ENCODE peak calls at places on chromosomes 4 and X, in seven cellular contexts. B is fibroblast of lung, D is neural progenitor cell, Q is K562, R is left lung, V is sigmoid colon, N is tibial artery. Y is an unnamed sample. For H3K4me1, the result is how much of the 10 kb centered on the place peaks cover.

GRCh38 chrX:70038951-70039350 is 10.8 kb downstream of the AWAT2 start:
- DNase-seq in Q (no peak), R (no peak), B (no peak), N (no peak), D (no peak), V (no peak), Y (no peak)

GRCh38 chr4:3291411-3291968 is 1.3 kb upstream of the RGS12 start:
- DNase-seq in V (no peak), R (peak), N (peak), D (peak), B (no peak), Q (no peak), Y (no peak)

GRCh38 chr4:103786014-103786413 is 66.2 kb upstream of the TACR3 start:
- DNase-seq in B (peak), R (no peak), N (no peak), V (no peak), D (peak), Q (peak), Y (no peak)

GRCh38 chrX:153830632-153831434 is 489 bp upstream of the PDZD4 start:
- DNase-seq in Q (no peak), D (peak), N (no peak), V (no peak), B (no peak), R (no peak), Y (no peak)

GRCh38 chrX:46254623-46255022 is 290.6 kb downstream of the ZNF674 start:
- DNase-seq in R (no peak), D (no peak), Q (no peak), N (no peak), V (no peak), B (no peak), Y (no peak)

GRCh38 chr4:99759346-99759984 is 57.2 kb upstream of the DAPP1 start:
- DNase-seq in N (no peak), Q (no peak), V (no peak), R (no peak), B (no peak), D (no peak), Y (no peak)

GRCh38 chr4:101346312-101346561 is 1.1 kb downstream of the PPP3CA start:
- DNase-seq in R (no peak), V (no peak), Q (no peak), B (no peak), N (no peak), D (no peak), Y (no peak)

GRCh38 chrX:40283981-40284380 is 186.2 kb upstream of the BCOR start:
- DNase-seq in B (no peak), Q (no peak), R (no peak), N (no peak), V (no peak), D (no peak), Y (no peak)

GRCh38 chrX:1205681-1206611 is 6.5 kb downstream of the CRLF2 start:
- DNase-seq in Q (peak), R (no peak), D (peak), B (peak), N (no peak), V (peak), Y (peak)

GRCh38 chr4:169312690-169313422 is 42.1 kb upstream of the SH3RF1 start:
- DNase-seq in R (no peak), D (no peak), V (no peak), N (no peak), Q (no peak), B (no peak), Y (no peak)

GRCh38 chr4:169311643-169312365 is 41.0 kb upstream of the SH3RF1 start:
- DNase-seq in B (peak), N (no peak), V (no peak), D (peak), Q (peak), R (no peak), Y (peak)

GRCh38 chr4:169314906-169315305 is 44.1 kb upstream of the SH3RF1 start:
- DNase-seq in V (peak), R (peak), Q (peak), N (peak), D (no peak), B (peak), Y (peak)

GRCh38 chr4:169313732-169314131 is 43.0 kb upstream of the SH3RF1 start:
- DNase-seq in V (no peak), D (no peak), B (no peak), N (no peak), Q (no peak), R (no peak), Y (no peak)

GRCh38 chr4:169315530-169316306 is 45.0 kb upstream of the SH3RF1 start:
- DNase-seq in V (no peak), B (peak), Q (no peak), D (no peak), R (no peak), N (no peak), Y (no peak)
- H3K4me3 ChIP-seq in V (no peak), B (no peak), Q (no peak), D (no peak), R (no peak), N (no peak), Y (no peak)

DNA sequence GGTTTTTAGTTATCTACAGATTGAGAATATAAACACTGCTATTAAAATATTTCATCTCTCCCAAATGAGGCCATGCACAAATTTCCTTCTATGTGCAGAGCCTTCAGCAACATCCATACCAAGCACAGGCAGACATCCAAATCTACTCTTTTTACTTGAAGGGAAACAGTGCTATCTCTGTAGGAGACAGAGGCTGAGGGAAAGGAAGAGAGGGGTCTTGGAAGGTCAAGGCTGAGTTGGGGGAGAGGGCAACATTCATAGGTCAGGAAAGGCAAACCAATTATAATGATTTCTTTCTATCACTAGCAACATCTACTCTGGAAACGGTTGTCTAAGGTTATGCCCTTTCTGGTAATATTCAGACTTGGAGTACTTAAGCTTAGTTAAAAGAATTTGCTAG is 240.2 kb downstream of the CBR4 start:
- DNase-seq in D (no peak), R (no peak), N (no peak), Q (no peak), B (no peak), V (no peak), Y (no peak)
- H3K4me1 ChIP-seq in D (under half), R (under half), N (under half), Q (under half), B (under half), V (under half), Y (under half)

GRCh38 chr4:185039508-185040273 is 21.4 kb downstream of the HELT start:
- DNase-seq in B (peak), Q (peak), N (no peak), R (no peak), D (peak), V (peak), Y (no peak)
- H3K4me3 ChIP-seq in B (peak), Q (no peak), N (no peak), R (no peak), D (no peak), V (no peak), Y (no peak)

GRCh38 chr4:87134122-87134521 is 86.3 kb downstream of the KLHL8 start:
- DNase-seq in D (no peak), B (no peak), V (no peak), Q (no peak), R (no peak), N (no peak), Y (no peak)

GRCh38 chr4:87133183-87133582 is 87.2 kb downstream of the KLHL8 start:
- DNase-seq in R (no peak), N (no peak), Q (no peak), B (no peak), D (no peak), V (no peak), Y (no peak)

GRCh38 chr4:87130482-87130881 is 89.9 kb downstream of the KLHL8 start:
- DNase-seq in N (no peak), Q (no peak), D (no peak), R (no peak), V (no peak), B (no peak), Y (no peak)

GRCh38 chr4:87130985-87131753 is 89.2 kb downstream of the KLHL8 start:
- DNase-seq in B (no peak), R (no peak), D (peak), V (no peak), Q (peak), N (no peak), Y (no peak)

GRCh38 chr4:87132035-87132434 is 88.4 kb downstream of the KLHL8 start:
- DNase-seq in V (no peak), B (no peak), R (no peak), D (no peak), Q (no peak), N (no peak), Y (no peak)
- H3K4me1 ChIP-seq in V (under half), B (under half), R (under half), D (under half), Q (under half), N (under half), Y (under half)

GRCh38 chrX:24226176-24226575 is 76.6 kb downstream of the ZFX start:
- DNase-seq in B (no peak), V (no peak), R (no peak), N (no peak), D (no peak), Q (no peak), Y (no peak)
- H3K4me3 ChIP-seq in B (no peak), V (no peak), R (no peak), N (no peak), D (no peak), Q (no peak), Y (no peak)

GRCh38 chr4:113674251-113674650 is 87.3 kb downstream of the CAMK2D start:
- DNase-seq in D (no peak), B (no peak), Q (no peak), R (no peak), N (no peak), V (no peak), Y (no peak)
- H3K4me1 ChIP-seq in D (under half), B (under half), Q (under half), R (under half), N (under half), V (under half), Y (under half)

DNA sequence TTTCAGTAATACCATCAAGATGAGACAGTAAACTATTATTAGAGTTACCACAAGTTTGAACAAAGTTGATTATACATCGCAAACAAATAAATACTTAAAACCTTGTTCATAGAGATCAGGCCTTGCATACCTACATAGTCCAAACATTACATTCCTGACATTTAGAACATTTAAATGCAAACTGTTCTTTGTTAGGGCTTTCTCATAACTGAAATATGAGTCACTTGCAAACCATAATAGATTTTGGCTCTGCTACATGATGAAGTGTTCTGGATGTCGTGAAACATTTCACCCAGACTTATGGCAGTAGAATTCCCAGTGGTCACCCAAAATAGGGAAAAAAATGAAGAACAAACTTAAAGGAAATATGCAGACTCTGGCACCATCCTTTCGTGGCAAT is 75.0 kb downstream of the FAT4 start:
- DNase-seq in D (no peak), B (peak), R (no peak), N (no peak), Q (no peak), V (no peak), Y (peak)
- H3K4me3 ChIP-seq in D (no peak), B (peak), R (no peak), N (peak), Q (no peak), V (no peak), Y (peak)

DNA sequence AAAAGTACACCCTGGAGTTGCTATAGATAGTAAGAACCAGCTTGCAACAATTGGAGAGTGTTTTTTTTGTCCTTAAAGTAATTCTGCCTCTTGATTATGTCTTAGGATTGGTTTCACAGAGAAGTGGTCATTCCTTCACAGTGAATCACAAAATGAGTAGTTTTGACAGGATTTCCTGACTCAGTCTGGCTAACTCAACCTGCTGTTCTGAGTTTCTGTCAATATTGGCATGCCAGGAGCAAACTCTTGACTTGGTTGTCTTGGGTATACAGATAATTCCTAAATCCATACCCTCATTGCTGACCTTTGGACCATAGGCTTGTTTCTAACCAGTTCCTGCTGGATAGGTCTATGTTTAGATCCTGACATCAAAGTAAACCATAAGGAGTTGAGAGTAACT is 9.4 kb downstream of the FHIP1A start:
- DNase-seq in D (no peak), N (no peak), R (no peak), Q (no peak), B (peak), V (no peak), Y (no peak)
- H3K4me1 ChIP-seq in D (under half), N (under half), R (under half), Q (under half), B (under half), V (under half), Y (under half)

Y was measured in SJSA1.